ENCODE peak calls at places on chromosomes 16 and 17, in five cellular contexts. N is nephron progenitor cell, O is Daoy, L is HTR-8/SVneo, Q is neural progenitor cell. S is an unnamed sample.

GRCh38 chr16:49093939-49094338 is 187.7 kb downstream of the CBLN1 start:
- DNase-seq in N (no peak), O (no peak), L (no peak), Q (peak), S (no peak)

GRCh38 chr17:72535779-72536178 is 415.0 kb downstream of the SOX9 start:
- DNase-seq in Q (no peak), L (no peak), O (no peak), N (no peak), S (no peak)

GRCh38 chr17:46815474-46816353 is 2.8 kb downstream of the WNT3 start:
- DNase-seq in Q (no peak), N (no peak), L (no peak), O (no peak), S (no peak)

GRCh38 chr17:78343099-78343432 is 16.8 kb downstream of the SOCS3 start:
- DNase-seq in Q (no peak), N (no peak), L (no peak), O (peak), S (peak)

GRCh38 chr17:5121186-5121841 is 5.5 kb downstream of the USP6 start:
- DNase-seq in Q (no peak), O (no peak), N (no peak), L (no peak), S (no peak)

GRCh38 chr16:75105306-75106061 is 11.1 kb downstream of the LDHD start:
- DNase-seq in Q (no peak), N (no peak), O (no peak), L (no peak), S (no peak)

GRCh38 chr17:76948726-76949342 is 80.6 kb downstream of the MGAT5B start:
- DNase-seq in L (no peak), O (no peak), Q (no peak), N (no peak), S (no peak)

GRCh38 chr16:19114359-19115147 is 789 bp downstream of the ITPRIPL2 start:
- DNase-seq in Q (peak), O (peak), L (no peak), N (no peak), S (peak)

GRCh38 chr16:65845466-65846209 is 520.9 kb upstream of the CDH5 start:
- DNase-seq in Q (no peak), N (no peak), L (no peak), O (peak), S (peak)

GRCh38 chr17:7834554-7834890 is 505 bp downstream of the KDM6B start:
- DNase-seq in L (no peak), O (peak), Q (no peak), N (peak), S (no peak)

GRCh38 chr16:24070851-24071250 is 185.3 kb upstream of the CACNG3 start:
- DNase-seq in N (peak), O (peak), L (peak), Q (peak), S (peak)

GRCh38 chr16:71179569-71179968 is 51.0 kb downstream of the HYDIN start:
- DNase-seq in N (no peak), O (no peak), L (no peak), Q (no peak), S (no peak)

GRCh38 chr17:40341808-40342574 is 22.5 kb downstream of the GJD3 start:
- DNase-seq in N (peak), L (peak), O (peak), Q (peak), S (no peak)

GRCh38 chr16:28063047-28063521 is 430 bp downstream of the GSG1L start:
- DNase-seq in L (no peak), Q (peak), N (peak), O (no peak), S (no peak)

GRCh38 chr17:75130632-75131277 is 787 bp downstream of the NT5C start:
- DNase-seq in Q (peak), O (peak), N (peak), L (peak), S (peak)

GRCh38 chr17:18141210-18141803 is 32.8 kb downstream of the MYO15A start:
- DNase-seq in L (peak), Q (peak), N (peak), O (peak), S (no peak)

GRCh38 chr16:48542020-48542473 is 67.9 kb downstream of the N4BP1 start:
- DNase-seq in L (peak), O (peak), Q (peak), N (no peak), S (no peak)

GRCh38 chr17:32564325-32564724 is 77.5 kb downstream of the CDK5R1 start:
- DNase-seq in N (no peak), L (no peak), Q (no peak), O (no peak), S (no peak)

GRCh38 chr17:58680038-58680369 is 11.8 kb downstream of the TEX14 start:
- DNase-seq in N (no peak), Q (no peak), L (no peak), O (no peak), S (no peak)

GRCh38 chr16:3149193-3149530 is 14.3 kb downstream of the ZNF213 start:
- DNase-seq in Q (no peak), N (no peak), O (no peak), L (no peak), S (no peak)

GRCh38 chr17:32555611-32556310 is 69.0 kb downstream of the CDK5R1 start:
- DNase-seq in N (no peak), L (no peak), Q (no peak), O (no peak), S (no peak)

GRCh38 chr16:31472559-31473203 is 729 bp downstream of the TGFB1I1 start:
- DNase-seq in Q (peak), N (peak), O (peak), L (peak), S (peak)

GRCh38 chr17:12909046-12909445 is 108.8 kb downstream of the ELAC2 start:
- DNase-seq in Q (no peak), O (no peak), N (no peak), L (no peak), S (no peak)

GRCh38 chr16:11049396-11050059 is 105.2 kb downstream of the CLEC16A start:
- DNase-seq in Q (peak), N (no peak), L (no peak), O (no peak), S (peak)

GRCh38 chr16:57616241-57616640 is 12.2 kb upstream of the ADGRG1 start:
- DNase-seq in L (no peak), N (no peak), O (no peak), Q (no peak), S (no peak)

GRCh38 chr17:81040791-81041337 is 5.9 kb downstream of the BAIAP2 start:
- DNase-seq in Q (peak), N (no peak), L (no peak), O (no peak), S (no peak)

GRCh38 chr16:2297506-2297860 is 29.6 kb upstream of the RNPS1 start:
- DNase-seq in N (no peak), L (no peak), Q (no peak), O (no peak), S (no peak)

GRCh38 chr16:20768121-20768520 is 4.3 kb downstream of the ACSM3 start:
- DNase-seq in Q (no peak), O (no peak), L (no peak), N (no peak), S (no peak)

GRCh38 chr16:14309001-14309886 is 238.1 kb downstream of the MRTFB start:
- DNase-seq in Q (peak), N (no peak), O (no peak), L (no peak), S (no peak)

GRCh38 chr17:74514632-74515035 is 16.6 kb downstream of the CD300LB start:
- DNase-seq in Q (no peak), L (no peak), O (no peak), N (no peak), S (peak)

GRCh38 chr16:19700319-19700781 is 17.7 kb downstream of the KNOP1 start:
- DNase-seq in O (peak), L (no peak), Q (no peak), N (no peak), S (peak)

GRCh38 chr17:73308017-73308823 is 3.6 kb downstream of the CDC42EP4 start:
- DNase-seq in Q (no peak), L (peak), N (no peak), O (peak), S (peak)

GRCh38 chr16:71648162-71648561 is 22.2 kb downstream of the MARVELD3 start:
- DNase-seq in N (no peak), O (no peak), Q (no peak), L (no peak), S (no peak)

GRCh38 chr17:44829558-44830358 is at the start of gene GJC1:
- DNase-seq in N (peak), Q (peak), O (peak), L (peak), S (peak)

GRCh38 chr17:46968896-46969295 is 10.2 kb downstream of the RPRML start:
- DNase-seq in O (no peak), L (no peak), Q (no peak), N (no peak), S (no peak)

S was measured in SJSA1.